ENCODE peak calls at places on chromosomes 1 and 21, in five cellular contexts. One of them, this sample, is unnamed.
A peak's percentile ranks its signal among the peaks of the same experiment; 100 is the strongest.

GRCh38 chr1:234997201-234998173 is 131.2 kb downstream of the TOMM20 start:
- DNase-seq in uterus: peak; percentile 99
- DNase-seq in PC-3: peak; percentile 98
- DNase-seq in nucleus accumbens: peak; percentile 84
- DNase-seq in stimulated activated CD8-positive, alpha-beta memory T cell treated with anti-CD3 and anti-CD28 coated beads, Interleukin-4, amount 100 ng/mL, for 4 hours: no peak
- DNase-seq in this sample: peak; percentile 90

GRCh38 chr1:27719286-27720251 is 6.2 kb upstream of the FAM76A start:
- DNase-seq in uterus: no peak
- DNase-seq in PC-3: peak; percentile 20
- DNase-seq in nucleus accumbens: no peak
- DNase-seq in stimulated activated CD8-positive, alpha-beta memory T cell treated with anti-CD3 and anti-CD28 coated beads, Interleukin-4, amount 100 ng/mL, for 4 hours: no peak
- DNase-seq in this sample: peak; percentile 5

GRCh38 chr1:66692681-66693080 is 59.6 kb upstream of the DYNLT5 start:
- DNase-seq in uterus: no peak
- DNase-seq in PC-3: no peak
- DNase-seq in nucleus accumbens: no peak
- DNase-seq in stimulated activated CD8-positive, alpha-beta memory T cell treated with anti-CD3 and anti-CD28 coated beads, Interleukin-4, amount 100 ng/mL, for 4 hours: no peak
- DNase-seq in this sample: no peak

GRCh38 chr1:202553560-202554038 is 156.7 kb downstream of the SYT2 start:
- DNase-seq in uterus: peak; percentile 69
- DNase-seq in PC-3: no peak
- DNase-seq in nucleus accumbens: no peak
- DNase-seq in stimulated activated CD8-positive, alpha-beta memory T cell treated with anti-CD3 and anti-CD28 coated beads, Interleukin-4, amount 100 ng/mL, for 4 hours: no peak
- DNase-seq in this sample: no peak

GRCh38 chr21:35249636-35250035 is 200.5 kb upstream of the RUNX1 start:
- DNase-seq in uterus: no peak
- DNase-seq in PC-3: peak; percentile 87
- DNase-seq in nucleus accumbens: no peak
- DNase-seq in stimulated activated CD8-positive, alpha-beta memory T cell treated with anti-CD3 and anti-CD28 coated beads, Interleukin-4, amount 100 ng/mL, for 4 hours: no peak
- DNase-seq in this sample: no peak

GRCh38 chr1:114979278-114979891 is 50.2 kb upstream of the TSHB start:
- DNase-seq in uterus: peak; percentile 67
- DNase-seq in PC-3: peak; percentile 89
- DNase-seq in nucleus accumbens: no peak
- DNase-seq in stimulated activated CD8-positive, alpha-beta memory T cell treated with anti-CD3 and anti-CD28 coated beads, Interleukin-4, amount 100 ng/mL, for 4 hours: peak; percentile 42
- DNase-seq in this sample: peak; percentile 1

GRCh38 chr1:180029524-180030130 is 75.0 kb downstream of the CEP350 start:
- DNase-seq in uterus: no peak
- DNase-seq in PC-3: no peak
- DNase-seq in nucleus accumbens: no peak
- DNase-seq in stimulated activated CD8-positive, alpha-beta memory T cell treated with anti-CD3 and anti-CD28 coated beads, Interleukin-4, amount 100 ng/mL, for 4 hours: no peak
- DNase-seq in this sample: no peak

GRCh38 chr1:41608242-41608641 is 123.8 kb upstream of the EDN2 start:
- DNase-seq in uterus: no peak
- DNase-seq in PC-3: no peak
- DNase-seq in nucleus accumbens: no peak
- DNase-seq in stimulated activated CD8-positive, alpha-beta memory T cell treated with anti-CD3 and anti-CD28 coated beads, Interleukin-4, amount 100 ng/mL, for 4 hours: no peak
- DNase-seq in this sample: no peak

GRCh38 chr1:245735831-245736530 is 581.2 kb downstream of the KIF26B start:
- DNase-seq in uterus: no peak
- DNase-seq in PC-3: peak; percentile 11
- DNase-seq in nucleus accumbens: no peak
- DNase-seq in stimulated activated CD8-positive, alpha-beta memory T cell treated with anti-CD3 and anti-CD28 coated beads, Interleukin-4, amount 100 ng/mL, for 4 hours: no peak
- DNase-seq in this sample: no peak

GRCh38 chr1:16980473-16981268 is at the start of gene MFAP2:
- DNase-seq in uterus: no peak
- DNase-seq in PC-3: no peak
- DNase-seq in nucleus accumbens: no peak
- DNase-seq in stimulated activated CD8-positive, alpha-beta memory T cell treated with anti-CD3 and anti-CD28 coated beads, Interleukin-4, amount 100 ng/mL, for 4 hours: no peak
- DNase-seq in this sample: no peak

This sample was measured in SW 1271.